ENCODE peak calls at places on chromosomes 13 and 19, in five cellular contexts. D is adipocyte; J is endodermal cell; U is A549; T is CD8-positive, alpha-beta memory T cell. G is an unnamed sample.

GRCh38 chr19:18349524-18350128 is 9.2 kb downstream of the PGPEP1 start:
- DNase-seq in U (peak; percentile 69), D (peak; percentile 87), J (peak; percentile 86), T (no peak), G (peak; percentile 49)

GRCh38 chr13:99357149-99357596 is 50.0 kb upstream of the GPR183 start:
- DNase-seq in J (no peak), U (no peak), D (peak; percentile 53), T (no peak), G (no peak)

GRCh38 chr13:75402787-75403186 is 79.2 kb downstream of the TBC1D4 start:
- DNase-seq in U (no peak), D (no peak), T (no peak), J (no peak), G (no peak)

GRCh38 chr13:60148918-60149317 is 14.8 kb downstream of the DIAPH3 start:
- DNase-seq in D (no peak), J (no peak), T (no peak), U (no peak), G (no peak)

GRCh38 chr13:103810026-103810425 is 743.8 kb upstream of the SLC10A2 start:
- DNase-seq in U (no peak), D (no peak), T (no peak), J (no peak), G (no peak)

GRCh38 chr19:6536138-6536671 is 5.4 kb downstream of the TNFSF9 start:
- DNase-seq in T (peak; percentile 81), J (peak; percentile 92), U (peak; percentile 70), D (peak; percentile 26), G (peak; percentile 72)

GRCh38 chr13:34678154-34678553 is 263.9 kb upstream of the NBEA start:
- DNase-seq in U (peak; percentile 15), J (no peak), D (peak; percentile 82), T (no peak), G (no peak)

GRCh38 chr19:48961051-48961649 is 4.0 kb upstream of the FTL start:
- DNase-seq in T (no peak), J (no peak), D (no peak), U (no peak), G (no peak)

GRCh38 chr13:108226184-108226583 is 8.0 kb downstream of the ABHD13 start:
- DNase-seq in J (no peak), D (no peak), U (no peak), T (no peak), G (peak; percentile 29)

GRCh38 chr19:54463531-54464043 is at the start of gene LENG9:
- DNase-seq in T (peak; percentile 92), U (peak; percentile 91), J (peak; percentile 99), D (peak; percentile 100), G (peak; percentile 100)

GRCh38 chr13:82330499-82330898 is 1551.8 kb downstream of the SLITRK1 start:
- DNase-seq in D (peak; percentile 20), U (no peak), J (no peak), T (no peak), G (peak; percentile 1)

GRCh38 chr19:45114116-45114515 is 21.1 kb downstream of the PPP1R37 start:
- DNase-seq in T (no peak), J (no peak), U (no peak), D (no peak), G (no peak)

GRCh38 chr19:3653865-3654513 is 27.4 kb upstream of the CACTIN start:
- DNase-seq in T (no peak), U (no peak), D (no peak), J (peak; percentile 74), G (no peak)

GRCh38 chr19:15180451-15181390 is 20.1 kb downstream of the NOTCH3 start:
- DNase-seq in T (no peak), U (no peak), D (no peak), J (peak; percentile 94), G (peak; percentile 86)

GRCh38 chr13:23159205-23159586 is 21.6 kb upstream of the SGCG start:
- DNase-seq in U (peak; percentile 24), D (peak; percentile 16), J (peak; percentile 91), T (no peak), G (peak; percentile 9)

GRCh38 chr13:96216543-96216942 is 126.6 kb downstream of the HS6ST3 start:
- DNase-seq in U (no peak), T (no peak), D (no peak), J (peak; percentile 54), G (no peak)

GRCh38 chr13:97067342-97067895 is 73.1 kb upstream of the OXGR1 start:
- DNase-seq in U (no peak), T (no peak), D (peak; percentile 52), J (no peak), G (no peak)

GRCh38 chr13:112715715-112716460 is 26.1 kb downstream of the ATP11A start:
- DNase-seq in D (no peak), U (no peak), T (no peak), J (peak; percentile 78), G (no peak)

GRCh38 chr13:109668433-109669233 is 117.8 kb downstream of the IRS2 start:
- DNase-seq in J (peak; percentile 67), D (no peak), U (no peak), T (no peak), G (no peak)

GRCh38 chr13:109666656-109667448 is 119.5 kb downstream of the IRS2 start:
- DNase-seq in T (no peak), J (no peak), D (peak; percentile 51), U (peak; percentile 10), G (no peak)

GRCh38 chr13:109665211-109665610 is 121.2 kb downstream of the IRS2 start:
- DNase-seq in J (peak; percentile 20), U (no peak), T (no peak), D (no peak), G (no peak)

GRCh38 chr13:109667754-109668360 is 118.5 kb downstream of the IRS2 start:
- DNase-seq in J (no peak), D (no peak), U (no peak), T (no peak), G (no peak)

DNA sequence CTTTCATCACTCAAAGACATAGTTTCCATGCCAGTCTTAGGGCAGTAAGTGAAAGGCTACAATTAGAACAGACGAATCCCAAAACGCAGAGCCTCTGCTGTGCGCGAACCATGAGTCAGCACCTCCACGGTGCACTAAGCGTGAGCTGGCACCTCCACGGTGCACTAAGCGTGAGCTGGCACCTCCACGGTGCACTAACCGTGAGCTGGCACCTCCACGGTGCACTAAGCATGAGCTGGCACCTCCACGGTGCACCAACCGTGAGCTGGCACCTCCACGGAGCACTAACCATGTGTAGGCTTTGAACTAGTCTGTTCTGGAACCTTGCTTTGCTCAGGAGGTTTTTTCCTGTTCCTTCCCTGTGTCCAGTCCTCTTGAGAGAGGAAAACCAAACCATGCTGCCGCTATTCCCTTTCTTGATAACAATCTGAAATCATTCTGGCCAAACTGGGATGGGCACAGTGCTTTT is 120.6 kb downstream of the IRS2 start:
- DNase-seq in U (no peak), T (no peak), D (no peak), J (peak; percentile 7), G (no peak)
- H3K9me3 ChIP-seq in U (no peaks in the 10 kb centered on the region), T (no peaks in the 10 kb centered on the region), D (no peaks in the 10 kb centered on the region), J (no peaks in the 10 kb centered on the region), G (no peaks in the 10 kb centered on the region)

GRCh38 chr19:9528757-9529336 is 9.6 kb downstream of the ZNF426 start:
- DNase-seq in J (no peak), U (no peak), T (no peak), D (peak; percentile 1), G (no peak)

GRCh38 chr19:9535934-9536333 is 2.5 kb downstream of the ZNF426 start:
- DNase-seq in T (no peak), D (no peak), U (no peak), J (no peak), G (no peak)

DNA sequence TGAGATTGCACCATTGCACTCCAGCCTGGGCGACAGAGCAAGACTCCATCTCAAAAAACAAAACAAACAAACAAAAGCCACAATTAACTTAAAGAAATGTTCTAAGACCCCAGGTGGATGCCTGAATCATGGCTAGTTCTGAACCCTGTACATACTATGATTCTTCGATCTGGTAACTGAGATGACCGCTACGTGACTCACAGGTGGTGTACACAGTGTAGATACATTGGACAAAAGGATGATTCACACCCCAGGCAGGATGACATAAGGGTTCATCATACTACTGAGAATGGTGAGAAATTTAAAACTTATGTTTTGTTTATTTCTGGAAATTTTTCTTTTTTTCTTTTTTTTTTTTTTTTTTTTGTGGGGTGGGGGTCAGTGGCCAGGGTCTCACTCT is 6.5 kb downstream of the ZNF426 start:
- DNase-seq in D (no peak), J (no peak), U (no peak), T (no peak), G (no peak)
- H3K9me3 ChIP-seq in D (peaks cover 98% of the 10 kb centered on the region), J (peaks cover 99% of the 10 kb centered on the region), U (peaks cover 58% of the 10 kb centered on the region), T (peaks cover 46% of the 10 kb centered on the region), G (peaks cover 1% of the 10 kb centered on the region)

GRCh38 chr13:113781571-113781970 is 22.5 kb downstream of the TMEM255B start:
- DNase-seq in T (no peak), J (no peak), U (no peak), D (no peak), G (no peak)
- H3K9me3 ChIP-seq in T (no peaks in the 10 kb centered on the region), J (no peaks in the 10 kb centered on the region), U (no peaks in the 10 kb centered on the region), D (peaks cover 4% of the 10 kb centered on the region), G (no peaks in the 10 kb centered on the region)

GRCh38 chr13:43783820-43784219 is 3.0 kb downstream of the ENOX1 start:
- DNase-seq in J (no peak), D (peak; percentile 57), U (peak; percentile 9), T (no peak), G (peak; percentile 32)
- H3K9me3 ChIP-seq in J (no peaks in the 10 kb centered on the region), D (no peaks in the 10 kb centered on the region), U (no peaks in the 10 kb centered on the region), T (no peaks in the 10 kb centered on the region), G (no peaks in the 10 kb centered on the region)

GRCh38 chr19:50192463-50193211 is 10.8 kb upstream of the MYH14 start:
- DNase-seq in U (no peak), D (no peak), T (no peak), J (no peak), G (no peak)

GRCh38 chr19:50189326-50189725 is 14.1 kb upstream of the MYH14 start:
- DNase-seq in U (no peak), J (no peak), D (no peak), T (no peak), G (peak; percentile 78)

GRCh38 chr19:50187937-50188336 is 15.5 kb upstream of the MYH14 start:
- DNase-seq in T (no peak), J (no peak), D (no peak), U (no peak), G (peak; percentile 89)

GRCh38 chr19:50190439-50190891 is 13.0 kb upstream of the MYH14 start:
- DNase-seq in D (no peak), U (no peak), J (no peak), T (no peak), G (peak; percentile 98)

GRCh38 chr19:50191270-50191669 is 12.2 kb upstream of the MYH14 start:
- DNase-seq in D (no peak), U (no peak), T (no peak), J (no peak), G (no peak)
- H3K9me3 ChIP-seq in D (no peaks in the 10 kb centered on the region), U (peaks cover 1% of the 10 kb centered on the region), T (no peaks in the 10 kb centered on the region), J (peaks cover 42% of the 10 kb centered on the region), G (no peaks in the 10 kb centered on the region)